ENCODE peak calls at places on chromosomes 6 and 20, in four cellular contexts. A, M, O and F are unnamed samples.

GRCh38 chr6:135535989-135536414 is 38.5 kb upstream of the AHI1 start:
- DNase-seq in A (no peak), M (no peak), O (peak), F (no peak)

GRCh38 chr20:32456869-32457421 is 98.8 kb downstream of the ASXL1 start:
- DNase-seq in A (no peak), M (no peak), O (peak), F (no peak)

GRCh38 chr6:168428052-168428829 is 12.7 kb upstream of the SMOC2 start:
- DNase-seq in A (no peak), M (no peak), O (no peak), F (no peak)

GRCh38 chr6:113994934-113995342 is 24.0 kb upstream of the HDAC2 start:
- DNase-seq in A (no peak), M (no peak), O (peak), F (no peak)

GRCh38 chr6:134539865-134540323 is 222.0 kb upstream of the SGK1 start:
- DNase-seq in A (peak), M (no peak), O (no peak), F (no peak)

GRCh38 chr6:33975631-33976424 is 170.1 kb downstream of the GRM4 start:
- DNase-seq in A (no peak), M (no peak), O (no peak), F (no peak)

GRCh38 chr6:108115598-108116058 is 41.1 kb upstream of the OSTM1 start:
- DNase-seq in A (peak), M (no peak), O (peak), F (no peak)

GRCh38 chr6:51839975-51840374 is 247.4 kb downstream of the PKHD1 start:
- DNase-seq in A (no peak), M (no peak), O (no peak), F (no peak)

GRCh38 chr20:35604444-35604750 is 11.2 kb upstream of the SPAG4 start:
- DNase-seq in A (no peak), M (peak), O (no peak), F (no peak)

GRCh38 chr6:53361549-53362031 is 12.8 kb upstream of the ELOVL5 start:
- DNase-seq in A (no peak), M (no peak), O (no peak), F (peak)

GRCh38 chr6:18601515-18602035 is 214.4 kb downstream of the RNF144B start:
- DNase-seq in A (no peak), M (no peak), O (no peak), F (no peak)

GRCh38 chr6:20379231-20379630 is 22.4 kb upstream of the E2F3 start:
- DNase-seq in A (no peak), M (no peak), O (no peak), F (no peak)

GRCh38 chr6:24891004-24891403 is 44.8 kb downstream of the RIPOR2 start:
- DNase-seq in A (no peak), M (no peak), O (no peak), F (no peak)

GRCh38 chr6:161135695-161136591 is 137.9 kb downstream of the AGPAT4 start:
- DNase-seq in A (no peak), M (no peak), O (no peak), F (no peak)

GRCh38 chr6:158000530-158001307 is 19.1 kb downstream of the SYNJ2 start:
- DNase-seq in A (no peak), M (no peak), O (no peak), F (no peak)

GRCh38 chr6:1312193-1312443 is 220 bp downstream of the FOXQ1 start:
- DNase-seq in A (peak), M (no peak), O (no peak), F (no peak)

GRCh38 chr6:84467296-84467695 is 239.9 kb upstream of the CEP162 start:
- DNase-seq in A (no peak), M (no peak), O (no peak), F (no peak)

GRCh38 chr20:3785240-3786125 is 1.1 kb downstream of the CENPB start:
- DNase-seq in A (no peak), M (no peak), O (no peak), F (no peak)

GRCh38 chr20:37755665-37756064 is 61.8 kb downstream of the CTNNBL1 start:
- DNase-seq in A (no peak), M (no peak), O (no peak), F (no peak)

GRCh38 chr20:19566226-19566960 is 191.7 kb upstream of the RIN2 start:
- DNase-seq in A (peak), M (no peak), O (no peak), F (no peak)

GRCh38 chr6:83872386-83873118 is 13.1 kb downstream of the CYB5R4 start:
- DNase-seq in A (no peak), M (no peak), O (no peak), F (no peak)

GRCh38 chr20:58552366-58552934 is 37.3 kb upstream of the APCDD1L start:
- DNase-seq in A (no peak), M (peak), O (no peak), F (no peak)

GRCh38 chr20:47800619-47801018 is 15.3 kb upstream of the SULF2 start:
- DNase-seq in A (no peak), M (no peak), O (no peak), F (no peak)

GRCh38 chr20:4091332-4092135 is 76.2 kb upstream of the RNF24 start:
- DNase-seq in A (peak), M (no peak), O (no peak), F (no peak)

GRCh38 chr6:122491915-122492537 is 20.4 kb upstream of the SERINC1 start:
- DNase-seq in A (peak), M (peak), O (peak), F (peak)

GRCh38 chr20:1469925-1470571 is 3.4 kb upstream of the NSFL1C start:
- DNase-seq in A (peak), M (peak), O (peak), F (no peak)

GRCh38 chr6:48315915-48316314 is 204.9 kb upstream of the PTCHD4 start:
- DNase-seq in A (no peak), M (no peak), O (no peak), F (no peak)

GRCh38 chr6:136550330-136551071 is at the start of gene MAP7:
- DNase-seq in A (peak), M (peak), O (peak), F (peak)

GRCh38 chr6:7910298-7910653 is 312 bp downstream of the TXNDC5 start:
- DNase-seq in A (no peak), M (no peak), O (no peak), F (no peak)

GRCh38 chr20:53940883-53941546 is 129.4 kb downstream of the BCAS1 start:
- DNase-seq in A (no peak), M (no peak), O (no peak), F (no peak)